ENCODE peak calls at places on chromosomes 3 and 15, in seven cellular contexts. R is Karpas-422, X is left lung, F is pancreas, Q is HCT116, O is spleen, K is right atrium auricular region. V is an unnamed sample. For H3K36me3, the result is how much of the 10 kb centered on the place peaks cover.

GRCh38 chr3:23389089-23389488 is 186.0 kb downstream of the UBE2E2 start:
- DNase-seq in R (no peak), X (no peak), F (no peak), Q (no peak), O (no peak), K (no peak), V (no peak)

GRCh38 chr15:69954726-69955125 is 143.0 kb downstream of the TLE3 start:
- DNase-seq in R (no peak), X (no peak), F (no peak), Q (no peak), O (no peak), K (no peak), V (no peak)

GRCh38 chr3:157442729-157443128 is 6.1 kb downstream of the PTX3 start:
- DNase-seq in R (no peak), X (no peak), F (no peak), Q (no peak), O (no peak), K (peak), V (no peak)

GRCh38 chr3:165444745-165445144 is 248.6 kb upstream of the SLITRK3 start:
- DNase-seq in R (no peak), X (no peak), F (no peak), Q (no peak), O (no peak), K (no peak), V (no peak)

GRCh38 chr3:13931172-13931571 is 51.3 kb upstream of the WNT7A start:
- DNase-seq in R (no peak), X (no peak), F (no peak), Q (no peak), O (no peak), K (no peak), V (no peak)

GRCh38 chr15:41504751-41505492 is 8.7 kb downstream of the LTK start:
- DNase-seq in R (no peak), X (no peak), F (no peak), Q (no peak), O (no peak), K (no peak), V (no peak)

GRCh38 chr3:197222816-197223419 is 75.5 kb downstream of the DLG1 start:
- DNase-seq in R (no peak), X (no peak), F (no peak), Q (no peak), O (no peak), K (no peak), V (no peak)

GRCh38 chr3:100525753-100526612 is 33.6 kb downstream of the TMEM45A start:
- DNase-seq in R (no peak), X (peak), F (no peak), Q (peak), O (no peak), K (peak), V (no peak)

GRCh38 chr3:15645740-15646490 is 44.4 kb downstream of the BTD start:
- DNase-seq in R (no peak), X (no peak), F (no peak), Q (peak), O (no peak), K (no peak), V (no peak)

GRCh38 chr3:114241259-114241658 is 3.9 kb upstream of the ZNF80 start:
- DNase-seq in R (no peak), X (no peak), F (no peak), Q (no peak), O (no peak), K (no peak), V (no peak)

GRCh38 chr15:26394801-26395200 is 378.1 kb downstream of the GABRB3 start:
- DNase-seq in R (no peak), X (no peak), F (no peak), Q (no peak), O (no peak), K (no peak), V (peak)

GRCh38 chr15:49096090-49096750 is 50.0 kb upstream of the SECISBP2L start:
- DNase-seq in R (no peak), X (no peak), F (no peak), Q (no peak), O (no peak), K (no peak), V (no peak)

GRCh38 chr3:106635271-106635670 is 742.0 kb upstream of the CCDC54 start:
- DNase-seq in R (no peak), X (no peak), F (no peak), Q (no peak), O (no peak), K (no peak), V (no peak)

GRCh38 chr3:183144403-183144802 is 18.1 kb downstream of the LAMP3 start:
- DNase-seq in R (no peak), X (no peak), F (no peak), Q (no peak), O (no peak), K (no peak), V (no peak)

GRCh38 chr3:171838218-171838720 is 4.9 kb upstream of the TMEM212 start:
- DNase-seq in R (no peak), X (no peak), F (no peak), Q (no peak), O (no peak), K (peak), V (peak)
- H3K4me3 ChIP-seq in R (no peak), X (no peak), F (no peak), Q (no peak), O (no peak), K (no peak), V (peak)

DNA sequence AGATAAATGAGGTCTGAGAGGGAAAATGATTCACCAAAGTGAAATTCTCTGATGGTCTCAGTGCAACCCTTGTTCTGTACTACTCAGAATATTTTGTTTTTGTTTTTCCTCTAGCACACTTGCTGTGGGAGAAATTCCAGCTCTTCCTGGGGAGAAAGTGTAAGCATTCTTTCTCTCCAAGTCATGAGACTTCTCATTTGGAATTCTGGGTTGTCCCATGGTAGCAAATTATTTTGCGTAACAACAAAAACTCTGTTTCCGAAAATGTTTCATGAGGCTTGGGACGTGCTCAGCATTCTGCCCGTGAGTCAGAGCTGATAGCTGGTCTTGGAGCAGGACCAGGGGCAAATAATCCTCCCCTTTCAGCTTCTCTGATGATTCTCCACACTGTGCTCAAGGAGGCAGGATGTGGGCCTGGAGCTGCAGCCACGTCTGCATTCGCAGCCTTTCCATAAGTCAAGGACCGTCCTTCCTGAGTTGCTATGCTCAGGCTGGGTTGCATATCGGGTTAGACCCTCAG is 70.3 kb downstream of the SENP2 start:
- DNase-seq in R (no peak), X (no peak), F (no peak), Q (no peak), O (no peak), K (peak), V (peak)
- H3K36me3 ChIP-seq in R (under half), X (under half), F (under half), Q (under half), O (under half), K (under half), V (under half)

GRCh38 chr3:155392138-155392537 is 98.7 kb upstream of the STRIT1 start:
- DNase-seq in R (no peak), X (no peak), F (no peak), Q (no peak), O (no peak), K (no peak), V (no peak)
- H3K27ac ChIP-seq in R (no peak), X (no peak), F (no peak), Q (no peak), O (no peak), K (peak), V (peak)

GRCh38 chr15:62393196-62393595 is 228.1 kb upstream of the C2CD4B start:
- DNase-seq in R (no peak), X (no peak), F (no peak), Q (no peak), O (no peak), K (no peak), V (no peak)
- H3K4me3 ChIP-seq in R (no peak), X (no peak), F (no peak), Q (no peak), O (no peak), K (no peak), V (peak)

GRCh38 chr3:179398574-179399249 is 51.2 kb downstream of the MFN1 start:
- DNase-seq in R (no peak), X (no peak), F (no peak), Q (no peak), O (no peak), K (no peak), V (no peak)

GRCh38 chr3:179404307-179404706 is 47.0 kb downstream of the GNB4 start:
- DNase-seq in R (no peak), X (no peak), F (no peak), Q (no peak), O (no peak), K (no peak), V (no peak)

GRCh38 chr3:179401561-179401960 is 49.7 kb downstream of the GNB4 start:
- DNase-seq in R (no peak), X (no peak), F (no peak), Q (no peak), O (no peak), K (no peak), V (no peak)
- H3K36me3 ChIP-seq in R (under half), X (half or more), F (under half), Q (under half), O (half or more), K (under half), V (half or more)

DNA sequence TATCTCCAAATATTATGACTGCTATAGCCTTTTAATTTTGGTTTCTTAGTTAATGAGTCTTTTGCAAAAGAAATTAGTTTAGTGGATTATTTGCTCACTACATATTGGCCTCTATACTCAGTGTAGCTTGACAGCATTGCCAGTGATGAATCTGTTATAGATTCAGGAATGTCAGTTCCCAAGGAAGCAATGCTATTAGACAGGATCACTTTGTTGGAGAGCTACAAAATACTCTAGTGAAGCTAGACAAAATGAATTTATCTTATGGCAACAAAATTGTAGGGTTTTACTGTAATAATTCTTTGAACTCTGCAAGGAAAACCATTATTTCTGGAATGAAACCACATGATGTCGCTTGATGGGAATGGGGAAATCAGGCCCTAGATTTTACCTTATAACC is 543.3 kb downstream of the SQOR start:
- DNase-seq in R (no peak), X (no peak), F (no peak), Q (no peak), O (no peak), K (no peak), V (no peak)
- H3K27ac ChIP-seq in R (no peak), X (no peak), F (no peak), Q (no peak), O (no peak), K (no peak), V (no peak)

GRCh38 chr3:119599558-119600174 is 2.0 kb downstream of the PLA1A start:
- DNase-seq in R (no peak), X (no peak), F (no peak), Q (no peak), O (no peak), K (no peak), V (no peak)
- H3K4me3 ChIP-seq in R (no peak), X (no peak), F (no peak), Q (no peak), O (no peak), K (no peak), V (no peak)

V was measured in left ventricle myocardium inferior.